ENCODE peak calls at places on chromosome 6, in ten cellular contexts. One of them, this sample, is unnamed.

GRCh38 chr6:130033999-130034814 is 15.8 kb downstream of the L3MBTL3 start:
- DNase-seq in epithelial cell of esophagus: peak
- DNase-seq in body of pancreas: no peak
- DNase-seq in A549: no peak
- DNase-seq in lower lobe of right lung: no peak
- DNase-seq in WERI-Rb-1: no peak
- DNase-seq in kidney epithelial cell: no peak
- DNase-seq in esophagus squamous epithelium: no peak
- DNase-seq in cardiac muscle cell: no peak
- DNase-seq in cardiac fibroblast: peak
- DNase-seq in this sample: no peak

GRCh38 chr6:43434441-43434840 is 7.1 kb downstream of the ABCC10 start:
- DNase-seq in epithelial cell of esophagus: no peak
- DNase-seq in body of pancreas: no peak
- DNase-seq in A549: no peak
- DNase-seq in lower lobe of right lung: no peak
- DNase-seq in WERI-Rb-1: no peak
- DNase-seq in kidney epithelial cell: no peak
- DNase-seq in esophagus squamous epithelium: no peak
- DNase-seq in cardiac muscle cell: no peak
- DNase-seq in cardiac fibroblast: no peak
- DNase-seq in this sample: no peak

GRCh38 chr6:20202070-20202658 is 10.1 kb downstream of the MBOAT1 start:
- DNase-seq in epithelial cell of esophagus: peak
- DNase-seq in body of pancreas: no peak
- DNase-seq in A549: peak
- DNase-seq in lower lobe of right lung: no peak
- DNase-seq in WERI-Rb-1: no peak
- DNase-seq in kidney epithelial cell: peak
- DNase-seq in esophagus squamous epithelium: no peak
- DNase-seq in cardiac muscle cell: no peak
- DNase-seq in cardiac fibroblast: peak
- DNase-seq in this sample: no peak

GRCh38 chr6:163490826-163491577 is 76.5 kb downstream of the QKI start:
- DNase-seq in epithelial cell of esophagus: peak
- DNase-seq in body of pancreas: peak
- DNase-seq in A549: peak
- DNase-seq in lower lobe of right lung: peak
- DNase-seq in WERI-Rb-1: no peak
- DNase-seq in kidney epithelial cell: no peak
- DNase-seq in esophagus squamous epithelium: no peak
- DNase-seq in cardiac muscle cell: no peak
- DNase-seq in cardiac fibroblast: peak
- DNase-seq in this sample: no peak

GRCh38 chr6:105713474-105714118 is 310.7 kb upstream of the PREP start:
- DNase-seq in epithelial cell of esophagus: no peak
- DNase-seq in body of pancreas: no peak
- DNase-seq in A549: peak
- DNase-seq in lower lobe of right lung: no peak
- DNase-seq in WERI-Rb-1: no peak
- DNase-seq in kidney epithelial cell: no peak
- DNase-seq in esophagus squamous epithelium: no peak
- DNase-seq in cardiac muscle cell: no peak
- DNase-seq in cardiac fibroblast: peak
- DNase-seq in this sample: no peak

GRCh38 chr6:16849280-16850210 is 88.3 kb upstream of the ATXN1 start:
- DNase-seq in epithelial cell of esophagus: peak
- DNase-seq in body of pancreas: no peak
- DNase-seq in A549: peak
- DNase-seq in lower lobe of right lung: no peak
- DNase-seq in WERI-Rb-1: no peak
- DNase-seq in kidney epithelial cell: no peak
- DNase-seq in esophagus squamous epithelium: no peak
- DNase-seq in cardiac muscle cell: no peak
- DNase-seq in cardiac fibroblast: peak
- DNase-seq in this sample: no peak

GRCh38 chr6:105482227-105482839 is 79.5 kb upstream of the PREP start:
- DNase-seq in epithelial cell of esophagus: peak
- DNase-seq in body of pancreas: peak
- DNase-seq in A549: no peak
- DNase-seq in lower lobe of right lung: no peak
- DNase-seq in WERI-Rb-1: peak
- DNase-seq in kidney epithelial cell: no peak
- DNase-seq in esophagus squamous epithelium: no peak
- DNase-seq in cardiac muscle cell: peak
- DNase-seq in cardiac fibroblast: peak
- DNase-seq in this sample: no peak

GRCh38 chr6:58290177-58290576 is 972.7 kb downstream of the PRIM2 start:
- DNase-seq in epithelial cell of esophagus: peak
- DNase-seq in body of pancreas: no peak
- DNase-seq in A549: no peak
- DNase-seq in lower lobe of right lung: no peak
- DNase-seq in WERI-Rb-1: no peak
- DNase-seq in kidney epithelial cell: no peak
- DNase-seq in esophagus squamous epithelium: no peak
- DNase-seq in cardiac muscle cell: no peak
- DNase-seq in cardiac fibroblast: no peak
- DNase-seq in this sample: no peak

GRCh38 chr6:136772685-136773472 is 19.4 kb downstream of the MAP3K5 start:
- DNase-seq in epithelial cell of esophagus: no peak
- DNase-seq in body of pancreas: peak
- DNase-seq in A549: no peak
- DNase-seq in lower lobe of right lung: no peak
- DNase-seq in WERI-Rb-1: no peak
- DNase-seq in kidney epithelial cell: peak
- DNase-seq in esophagus squamous epithelium: no peak
- DNase-seq in cardiac muscle cell: no peak
- DNase-seq in cardiac fibroblast: no peak
- DNase-seq in this sample: peak

GRCh38 chr6:30213654-30213998 is 420 bp upstream of the TRIM26 start:
- DNase-seq in epithelial cell of esophagus: no peak
- DNase-seq in body of pancreas: no peak
- DNase-seq in A549: no peak
- DNase-seq in lower lobe of right lung: no peak
- DNase-seq in WERI-Rb-1: no peak
- DNase-seq in kidney epithelial cell: no peak
- DNase-seq in esophagus squamous epithelium: no peak
- DNase-seq in cardiac muscle cell: no peak
- DNase-seq in cardiac fibroblast: no peak
- DNase-seq in this sample: no peak

GRCh38 chr6:30211899-30212298 is 1.3 kb downstream of the TRIM26 start:
- DNase-seq in epithelial cell of esophagus: peak
- DNase-seq in body of pancreas: no peak
- DNase-seq in A549: no peak
- DNase-seq in lower lobe of right lung: no peak
- DNase-seq in WERI-Rb-1: no peak
- DNase-seq in kidney epithelial cell: no peak
- DNase-seq in esophagus squamous epithelium: no peak
- DNase-seq in cardiac muscle cell: no peak
- DNase-seq in cardiac fibroblast: no peak
- DNase-seq in this sample: no peak

GRCh38 chr6:30212865-30213653 is at the start of gene TRIM26:
- DNase-seq in epithelial cell of esophagus: peak
- DNase-seq in body of pancreas: peak
- DNase-seq in A549: peak
- DNase-seq in lower lobe of right lung: peak
- DNase-seq in WERI-Rb-1: peak
- DNase-seq in kidney epithelial cell: peak
- DNase-seq in esophagus squamous epithelium: peak
- DNase-seq in cardiac muscle cell: peak
- DNase-seq in cardiac fibroblast: peak
- DNase-seq in this sample: peak

GRCh38 chr6:30213999-30214982 is 1.1 kb upstream of the TRIM26 start:
- DNase-seq in epithelial cell of esophagus: peak
- DNase-seq in body of pancreas: peak
- DNase-seq in A549: peak
- DNase-seq in lower lobe of right lung: peak
- DNase-seq in WERI-Rb-1: peak
- DNase-seq in kidney epithelial cell: no peak
- DNase-seq in esophagus squamous epithelium: no peak
- DNase-seq in cardiac muscle cell: peak
- DNase-seq in cardiac fibroblast: peak
- DNase-seq in this sample: no peak

DNA sequence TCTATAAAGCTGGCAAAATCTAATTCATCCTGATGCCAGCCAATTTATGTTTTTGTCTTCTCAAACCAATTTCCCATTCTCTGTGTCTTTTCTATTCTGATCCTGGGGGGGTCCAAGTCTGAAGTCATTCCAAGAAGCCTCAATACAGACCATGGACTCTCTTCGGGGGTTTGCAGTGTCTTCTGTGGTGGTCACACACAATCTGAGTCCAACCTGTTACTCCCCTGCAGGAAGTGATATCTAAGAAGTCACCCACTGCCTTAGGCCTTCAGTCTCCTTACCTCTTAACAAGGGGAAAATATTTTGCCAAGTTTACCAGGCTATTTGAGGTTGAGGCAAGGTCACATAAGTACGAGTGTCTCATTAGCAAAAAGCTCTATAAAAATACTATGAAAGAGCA is 1.9 kb downstream of the TRIM26 start:
- DNase-seq in epithelial cell of esophagus: no peak
- DNase-seq in body of pancreas: no peak
- DNase-seq in A549: no peak
- DNase-seq in lower lobe of right lung: no peak
- DNase-seq in WERI-Rb-1: no peak
- DNase-seq in kidney epithelial cell: no peak
- DNase-seq in esophagus squamous epithelium: no peak
- DNase-seq in cardiac muscle cell: no peak
- DNase-seq in cardiac fibroblast: no peak
- DNase-seq in this sample: no peak
- H3K4me3 ChIP-seq in epithelial cell of esophagus: peak
- H3K4me3 ChIP-seq in body of pancreas: no peak
- H3K4me3 ChIP-seq in A549: peak
- H3K4me3 ChIP-seq in lower lobe of right lung: no peak
- H3K4me3 ChIP-seq in WERI-Rb-1: no peak
- H3K4me3 ChIP-seq in kidney epithelial cell: no peak
- H3K4me3 ChIP-seq in esophagus squamous epithelium: peak
- H3K4me3 ChIP-seq in cardiac muscle cell: no peak
- H3K4me3 ChIP-seq in cardiac fibroblast: no peak
- H3K4me3 ChIP-seq in this sample: no peak

GRCh38 chr6:99458319-99458718 is 33.2 kb upstream of the PNISR start:
- DNase-seq in epithelial cell of esophagus: peak
- DNase-seq in body of pancreas: no peak
- DNase-seq in A549: peak
- DNase-seq in lower lobe of right lung: no peak
- DNase-seq in WERI-Rb-1: no peak
- DNase-seq in kidney epithelial cell: no peak
- DNase-seq in esophagus squamous epithelium: no peak
- DNase-seq in cardiac muscle cell: peak
- DNase-seq in cardiac fibroblast: peak
- DNase-seq in this sample: no peak
- TF ChIP-seq CTCF in epithelial cell of esophagus: no peak
- TF ChIP-seq CTCF in body of pancreas: no peak
- TF ChIP-seq CTCF in A549: no peak
- TF ChIP-seq CTCF in lower lobe of right lung: peak
- TF ChIP-seq CTCF in WERI-Rb-1: peak
- TF ChIP-seq CTCF in kidney epithelial cell: peak
- TF ChIP-seq CTCF in esophagus squamous epithelium: no peak
- TF ChIP-seq CTCF in cardiac muscle cell: peak
- TF ChIP-seq CTCF in cardiac fibroblast: peak
- TF ChIP-seq CTCF in this sample: peak

GRCh38 chr6:109383438-109383940 is 1.2 kb upstream of the CD164 start:
- DNase-seq in epithelial cell of esophagus: no peak
- DNase-seq in body of pancreas: no peak
- DNase-seq in A549: no peak
- DNase-seq in lower lobe of right lung: no peak
- DNase-seq in WERI-Rb-1: no peak
- DNase-seq in kidney epithelial cell: no peak
- DNase-seq in esophagus squamous epithelium: no peak
- DNase-seq in cardiac muscle cell: no peak
- DNase-seq in cardiac fibroblast: no peak
- DNase-seq in this sample: no peak
- H3K4me3 ChIP-seq in epithelial cell of esophagus: peak
- H3K4me3 ChIP-seq in body of pancreas: no peak
- H3K4me3 ChIP-seq in A549: peak
- H3K4me3 ChIP-seq in lower lobe of right lung: peak
- H3K4me3 ChIP-seq in WERI-Rb-1: peak
- H3K4me3 ChIP-seq in kidney epithelial cell: peak
- H3K4me3 ChIP-seq in esophagus squamous epithelium: peak
- H3K4me3 ChIP-seq in cardiac muscle cell: peak
- H3K4me3 ChIP-seq in cardiac fibroblast: peak
- H3K4me3 ChIP-seq in this sample: peak

GRCh38 chr6:24933868-24934401 is 1.8 kb downstream of the RIPOR2 start:
- DNase-seq in epithelial cell of esophagus: peak
- DNase-seq in body of pancreas: no peak
- DNase-seq in A549: peak
- DNase-seq in lower lobe of right lung: no peak
- DNase-seq in WERI-Rb-1: peak
- DNase-seq in kidney epithelial cell: no peak
- DNase-seq in esophagus squamous epithelium: no peak
- DNase-seq in cardiac muscle cell: peak
- DNase-seq in cardiac fibroblast: peak
- DNase-seq in this sample: no peak
- TF ChIP-seq CTCF in epithelial cell of esophagus: peak
- TF ChIP-seq CTCF in body of pancreas: peak
- TF ChIP-seq CTCF in A549: peak
- TF ChIP-seq CTCF in lower lobe of right lung: peak
- TF ChIP-seq CTCF in WERI-Rb-1: peak
- TF ChIP-seq CTCF in kidney epithelial cell: peak
- TF ChIP-seq CTCF in esophagus squamous epithelium: peak
- TF ChIP-seq CTCF in cardiac muscle cell: peak
- TF ChIP-seq CTCF in cardiac fibroblast: peak
- TF ChIP-seq CTCF in this sample: peak

DNA sequence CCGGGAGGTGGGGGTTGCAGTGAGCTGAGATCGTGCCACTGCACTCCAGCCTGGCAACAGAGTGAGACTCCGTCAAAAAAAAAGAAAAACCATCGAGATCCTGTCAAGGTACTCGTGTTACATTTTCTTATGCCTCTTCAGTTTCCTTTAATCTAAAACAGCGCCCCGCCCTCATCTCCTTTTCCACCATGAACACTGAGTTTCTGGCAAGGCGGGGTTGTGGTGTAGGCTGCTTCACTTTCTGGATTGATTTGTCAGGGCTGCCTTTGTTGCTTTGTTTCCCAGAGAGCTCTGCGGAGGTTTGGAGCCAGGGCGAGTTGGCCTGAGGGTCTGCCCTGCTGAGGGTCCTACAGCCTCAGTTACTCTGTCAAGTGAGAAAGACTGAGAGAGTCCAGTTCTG is 8.9 kb downstream of the ITPR3 start:
- DNase-seq in epithelial cell of esophagus: peak
- DNase-seq in body of pancreas: no peak
- DNase-seq in A549: no peak
- DNase-seq in lower lobe of right lung: no peak
- DNase-seq in WERI-Rb-1: no peak
- DNase-seq in kidney epithelial cell: no peak
- DNase-seq in esophagus squamous epithelium: no peak
- DNase-seq in cardiac muscle cell: no peak
- DNase-seq in cardiac fibroblast: no peak
- DNase-seq in this sample: no peak
- H3K4me3 ChIP-seq in epithelial cell of esophagus: no peak
- H3K4me3 ChIP-seq in body of pancreas: no peak
- H3K4me3 ChIP-seq in A549: no peak
- H3K4me3 ChIP-seq in lower lobe of right lung: no peak
- H3K4me3 ChIP-seq in WERI-Rb-1: no peak
- H3K4me3 ChIP-seq in kidney epithelial cell: no peak
- H3K4me3 ChIP-seq in esophagus squamous epithelium: no peak
- H3K4me3 ChIP-seq in cardiac muscle cell: no peak
- H3K4me3 ChIP-seq in cardiac fibroblast: no peak
- H3K4me3 ChIP-seq in this sample: no peak

This sample was measured in retinal pigment epithelial cell.